ENCODE peak calls at places on chromosomes 13 and 19, in four cellular contexts. One of them, this sample, is unnamed.

GRCh38 chr13:20363604-20364003 is 131.5 kb upstream of the GJB6 start:
- DNase-seq in body of pancreas: no peak
- DNase-seq in A549: no peak
- DNase-seq in ovary: no peak
- DNase-seq in this sample: no peak

GRCh38 chr13:33383724-33384577 is 98.4 kb upstream of the STARD13 start:
- DNase-seq in A549: no peak
- DNase-seq in body of pancreas: peak
- DNase-seq in ovary: no peak
- DNase-seq in this sample: no peak

GRCh38 chr13:92488249-92488845 is 738.3 kb upstream of the GPC6 start:
- DNase-seq in A549: no peak
- DNase-seq in ovary: no peak
- DNase-seq in body of pancreas: no peak
- DNase-seq in this sample: no peak

GRCh38 chr13:35857769-35858168 is 273.4 kb downstream of the DCLK1 start:
- DNase-seq in body of pancreas: no peak
- DNase-seq in A549: no peak
- DNase-seq in ovary: no peak
- DNase-seq in this sample: peak

GRCh38 chr19:55526216-55527196 is 10.4 kb downstream of the SBK2 start:
- DNase-seq in A549: peak
- DNase-seq in body of pancreas: peak
- DNase-seq in ovary: no peak
- DNase-seq in this sample: no peak

GRCh38 chr19:22422220-22422619 is at the start of gene ZNF98:
- DNase-seq in A549: no peak
- DNase-seq in ovary: no peak
- DNase-seq in body of pancreas: peak
- DNase-seq in this sample: no peak

GRCh38 chr19:843836-844299 is 3.1 kb downstream of the PRTN3 start:
- DNase-seq in body of pancreas: no peak
- DNase-seq in A549: no peak
- DNase-seq in ovary: no peak
- DNase-seq in this sample: no peak

GRCh38 chr19:28701491-28701890 is 511.5 kb downstream of the UQCRFS1 start:
- DNase-seq in A549: no peak
- DNase-seq in ovary: no peak
- DNase-seq in body of pancreas: no peak
- DNase-seq in this sample: no peak

GRCh38 chr13:98363326-98363725 is 186.3 kb upstream of the RNF113B start:
- DNase-seq in body of pancreas: no peak
- DNase-seq in A549: no peak
- DNase-seq in ovary: no peak
- DNase-seq in this sample: no peak

GRCh38 chr13:106143930-106144709 is 391.3 kb downstream of the EFNB2 start:
- DNase-seq in body of pancreas: peak
- DNase-seq in ovary: no peak
- DNase-seq in A549: no peak
- DNase-seq in this sample: no peak

GRCh38 chr19:19628499-19629134 is 597 bp upstream of the LPAR2 start:
- DNase-seq in ovary: peak
- DNase-seq in A549: peak
- DNase-seq in body of pancreas: peak
- DNase-seq in this sample: no peak

GRCh38 chr13:98221234-98221633 is 44.2 kb upstream of the RNF113B start:
- DNase-seq in A549: no peak
- DNase-seq in ovary: no peak
- DNase-seq in body of pancreas: no peak
- DNase-seq in this sample: no peak

GRCh38 chr13:98650376-98651107 is 73.6 kb upstream of the STK24 start:
- DNase-seq in A549: no peak
- DNase-seq in ovary: no peak
- DNase-seq in body of pancreas: peak
- DNase-seq in this sample: no peak

GRCh38 chr13:36674337-36675212 is 755 bp downstream of the SERTM1 start:
- DNase-seq in ovary: no peak
- DNase-seq in A549: no peak
- DNase-seq in body of pancreas: no peak
- DNase-seq in this sample: no peak

GRCh38 chr19:16338470-16339360 is 14.1 kb downstream of the KLF2 start:
- DNase-seq in body of pancreas: peak
- DNase-seq in ovary: peak
- DNase-seq in A549: peak
- DNase-seq in this sample: no peak

DNA sequence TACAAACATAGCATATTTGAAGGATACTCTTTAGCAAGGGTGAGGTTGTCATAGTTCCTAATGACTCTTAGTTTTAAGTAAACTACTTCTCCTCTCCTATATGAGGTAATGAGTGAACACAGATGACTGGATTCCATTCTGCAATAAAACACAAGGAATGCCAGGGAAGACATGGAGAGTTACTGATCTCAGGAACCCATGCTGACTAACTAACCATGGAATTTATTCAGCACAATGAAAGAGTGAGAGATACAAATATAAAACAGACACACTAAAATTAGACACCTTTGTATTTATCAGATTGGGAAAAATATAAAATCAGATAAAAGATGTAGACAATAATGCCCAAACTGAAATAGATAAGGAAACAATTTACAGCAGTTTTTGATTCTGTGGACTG is 1525.9 kb upstream of the SLC10A2 start:
- DNase-seq in A549: no peak
- DNase-seq in ovary: no peak
- DNase-seq in body of pancreas: no peak
- DNase-seq in this sample: no peak
- H3K27ac ChIP-seq in A549: no peak
- H3K27ac ChIP-seq in ovary: no peak
- H3K27ac ChIP-seq in body of pancreas: no peak
- H3K27ac ChIP-seq in this sample: no peak

GRCh38 chr19:35330475-35330874 is 1.5 kb downstream of the CD22 start:
- DNase-seq in body of pancreas: no peak
- DNase-seq in A549: no peak
- DNase-seq in ovary: no peak
- DNase-seq in this sample: no peak
- TF ChIP-seq POLR2A in body of pancreas: no peak
- TF ChIP-seq POLR2A in A549: no peak
- TF ChIP-seq POLR2A in ovary: no peak
- TF ChIP-seq POLR2A in this sample: no peak

GRCh38 chr13:49446473-49446872 is 2.4 kb downstream of the SETDB2 start:
- DNase-seq in ovary: no peak
- DNase-seq in A549: no peak
- DNase-seq in body of pancreas: no peak
- DNase-seq in this sample: no peak

GRCh38 chr13:49444517-49445395 is 682 bp downstream of the SETDB2 start:
- DNase-seq in body of pancreas: peak
- DNase-seq in ovary: no peak
- DNase-seq in A549: peak
- DNase-seq in this sample: no peak

GRCh38 chr13:49441846-49442245 is 2.0 kb downstream of the CAB39L start:
- DNase-seq in ovary: no peak
- DNase-seq in body of pancreas: no peak
- DNase-seq in A549: no peak
- DNase-seq in this sample: no peak

GRCh38 chr13:49443327-49443688 is 556 bp downstream of the CAB39L start:
- DNase-seq in ovary: no peak
- DNase-seq in body of pancreas: no peak
- DNase-seq in A549: peak
- DNase-seq in this sample: no peak

GRCh38 chr13:49443689-49444516 is at the start of the genes CAB39L and SETDB2:
- DNase-seq in ovary: peak
- DNase-seq in A549: peak
- DNase-seq in body of pancreas: peak
- DNase-seq in this sample: peak
- TF ChIP-seq CTCF in ovary: peak
- TF ChIP-seq CTCF in A549: no peak
- TF ChIP-seq CTCF in body of pancreas: peak
- TF ChIP-seq CTCF in this sample: peak

GRCh38 chr13:95957331-95957730 is 95.9 kb downstream of the UGGT2 start:
- DNase-seq in body of pancreas: no peak
- DNase-seq in A549: no peak
- DNase-seq in ovary: no peak
- DNase-seq in this sample: no peak
- H3K27ac ChIP-seq in body of pancreas: no peak
- H3K27ac ChIP-seq in A549: no peak
- H3K27ac ChIP-seq in ovary: no peak
- H3K27ac ChIP-seq in this sample: no peak

This sample was measured in esophagus muscularis mucosa.